ENCODE peak calls at places on chromosomes 12 and 14, in eight cellular contexts. L is kidney epithelial cell, T is ascending aorta, C is activated B cell treated with CpG ODN at 0.5 μM for 24 hours, W is omental fat pad, H is cardiac muscle cell, B is fibroblast of the aortic adventitia, Y is mammary epithelial cell. E is an unnamed sample.

GRCh38 chr12:41566703-41567102 is 378.6 kb downstream of the PDZRN4 start:
- DNase-seq in Y (no peak), B (no peak), C (no peak), H (no peak), T (no peak), W (no peak), L (no peak), E (no peak)

GRCh38 chr12:76790564-76791552 is 26.9 kb downstream of the ZDHHC17 start:
- DNase-seq in L (no peak), W (no peak), B (peak; percentile 51), Y (no peak), T (no peak), H (peak; percentile 22), C (no peak), E (no peak)

GRCh38 chr14:57293851-57294837 is 25.4 kb downstream of the AP5M1 start:
- DNase-seq in B (peak; percentile 56), H (peak; percentile 35), W (no peak), T (no peak), C (no peak), Y (no peak), L (no peak), E (no peak)

GRCh38 chr14:74867673-74868072 is 8.3 kb downstream of the PROX2 start:
- DNase-seq in H (peak; percentile 72), B (peak; percentile 90), T (no peak), C (no peak), W (no peak), Y (no peak), L (no peak), E (peak; percentile 41)

GRCh38 chr12:45284096-45284901 is 68.4 kb downstream of the ANO6 start:
- DNase-seq in T (no peak), Y (no peak), C (no peak), B (peak; percentile 74), W (no peak), H (peak; percentile 78), L (no peak), E (no peak)

GRCh38 chr12:54711664-54712063 is 63.5 kb upstream of the DCD start:
- DNase-seq in W (no peak), Y (no peak), T (no peak), H (no peak), B (no peak), C (no peak), L (no peak), E (no peak)

GRCh38 chr14:89681086-89682018 is 264.3 kb upstream of the FOXN3 start:
- DNase-seq in C (no peak), Y (no peak), L (no peak), W (no peak), H (no peak), T (no peak), B (no peak), E (no peak)

GRCh38 chr12:59069481-59069880 is 149.2 kb upstream of the LRIG3 start:
- DNase-seq in C (no peak), T (no peak), B (peak; percentile 75), Y (no peak), L (no peak), W (no peak), H (no peak), E (no peak)

GRCh38 chr12:53267309-53268008 is 640 bp upstream of the ESPL1 start:
- DNase-seq in Y (no peak), L (no peak), T (no peak), W (no peak), C (no peak), H (no peak), B (no peak), E (no peak)

GRCh38 chr12:123064885-123065619 is 84.6 kb downstream of the ARL6IP4 start:
- DNase-seq in H (no peak), L (no peak), Y (no peak), W (no peak), T (no peak), B (no peak), C (no peak), E (no peak)

GRCh38 chr14:99936056-99936455 is 129.2 kb upstream of the EVL start:
- DNase-seq in H (no peak), C (no peak), T (no peak), L (no peak), W (no peak), Y (no peak), B (no peak), E (no peak)

GRCh38 chr14:99938376-99938775 is 126.8 kb upstream of the EVL start:
- DNase-seq in H (no peak), T (no peak), C (no peak), Y (no peak), L (no peak), W (no peak), B (no peak), E (no peak)

GRCh38 chr14:99938896-99939295 is 126.3 kb upstream of the EVL start:
- DNase-seq in B (no peak), C (no peak), L (no peak), H (no peak), Y (no peak), T (no peak), W (no peak), E (no peak)

GRCh38 chr14:99937475-99938244 is 127.6 kb upstream of the EVL start:
- DNase-seq in W (no peak), T (no peak), B (no peak), Y (no peak), L (no peak), H (no peak), C (no peak), E (no peak)

DNA sequence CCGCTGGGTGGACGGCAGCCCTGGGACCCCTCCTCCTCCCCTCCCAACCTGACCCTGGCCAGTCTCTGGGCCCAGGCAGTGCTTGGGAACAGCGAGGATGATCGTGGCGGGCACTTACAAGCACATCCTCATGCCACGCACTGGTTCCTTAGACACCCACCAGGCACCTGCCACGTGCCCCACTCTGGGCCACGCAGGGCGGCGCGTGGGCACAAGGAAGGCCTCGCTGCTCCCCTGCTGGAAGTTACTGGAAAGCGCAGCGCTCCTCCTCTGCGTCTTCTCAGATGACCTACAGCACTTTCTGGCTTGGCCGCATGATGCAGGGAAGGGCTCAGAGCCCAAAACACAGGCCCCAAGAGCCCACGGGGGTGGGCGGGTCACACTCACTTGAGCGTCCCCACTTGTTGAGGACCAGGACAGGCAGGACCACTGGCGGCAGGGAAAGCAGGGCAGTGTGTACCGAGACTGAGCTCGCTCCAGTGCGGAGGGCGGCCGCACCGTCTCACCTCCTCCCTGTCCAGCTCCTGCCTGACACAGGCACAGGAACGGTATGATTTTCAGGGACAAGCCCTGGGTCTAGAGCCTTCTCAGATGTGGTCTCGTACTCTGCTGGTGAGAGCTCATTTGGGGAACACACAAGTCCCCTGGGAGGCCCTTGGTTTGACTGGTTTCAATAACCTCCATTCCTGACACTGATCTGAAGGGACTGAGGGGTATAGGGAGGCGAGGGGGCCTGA is 128.3 kb upstream of the EVL start:
- DNase-seq in T (no peak), Y (no peak), H (no peak), C (no peak), W (no peak), L (no peak), B (no peak), E (no peak)
- TF ChIP-seq CTCF in T (no peak), Y (no peak), H (no peak), C (no peak), W (no peak), L (no peak), B (no peak), E (no peak)

GRCh38 chr14:23055621-23056256 is 1.6 kb downstream of the CDH24 start:
- DNase-seq in W (no peak), C (no peak), Y (no peak), H (peak; percentile 45), B (no peak), L (no peak), T (no peak), E (no peak)

GRCh38 chr14:23053426-23053825 is 3.9 kb downstream of the CDH24 start:
- DNase-seq in Y (no peak), W (no peak), T (no peak), B (no peak), L (no peak), H (no peak), C (no peak), E (no peak)

GRCh38 chr14:23055147-23055550 is 2.2 kb downstream of the CDH24 start:
- DNase-seq in C (no peak), Y (no peak), T (no peak), B (no peak), L (no peak), W (no peak), H (no peak), E (no peak)

GRCh38 chr14:23052671-23053070 is 4.6 kb downstream of the CDH24 start:
- DNase-seq in B (no peak), H (no peak), Y (no peak), W (no peak), C (no peak), T (no peak), L (no peak), E (no peak)

DNA sequence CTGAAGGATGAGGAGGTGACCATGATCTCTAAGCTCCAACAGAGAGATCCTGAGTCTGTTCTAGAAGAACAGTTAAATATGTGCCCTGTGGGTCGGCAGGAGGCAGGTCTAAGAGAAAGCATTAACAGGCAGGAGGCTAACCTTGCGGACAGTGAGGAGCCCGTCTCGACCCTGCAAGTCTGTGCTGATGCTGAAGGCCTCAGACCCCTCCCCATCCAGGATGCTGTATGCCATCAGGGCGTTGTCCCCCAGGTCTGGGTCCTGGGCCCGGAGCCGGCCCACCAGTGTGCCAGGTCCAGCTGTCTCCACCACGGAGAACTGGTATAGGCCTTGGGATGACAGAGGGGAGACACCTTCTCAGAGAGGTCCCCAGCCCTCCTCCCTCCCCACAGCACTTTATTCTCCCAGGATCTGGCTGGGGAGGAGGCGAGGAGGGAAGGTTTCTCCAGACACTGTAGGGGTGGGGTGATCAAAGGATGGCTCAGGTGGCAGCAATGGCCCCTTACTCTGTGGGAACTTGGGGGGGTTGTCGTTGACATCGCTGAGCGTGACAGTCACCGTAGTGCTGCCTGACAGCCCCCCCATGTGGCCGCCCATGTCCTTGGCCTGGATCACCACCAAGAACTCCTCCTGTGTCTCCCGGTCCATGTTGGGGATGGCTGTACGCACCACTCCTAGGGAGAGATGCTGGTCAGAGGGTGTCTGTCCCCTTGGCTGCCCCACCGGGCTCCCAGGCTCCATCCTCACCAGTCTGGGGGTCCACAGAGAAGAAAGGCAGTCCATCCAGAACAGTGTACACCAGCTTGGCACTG is 3.1 kb downstream of the CDH24 start:
- DNase-seq in T (no peak), B (no peak), W (no peak), L (no peak), H (no peak), C (no peak), Y (no peak), E (no peak)
- TF ChIP-seq CTCF in T (peak; percentile 7), B (no peak), W (no peak), L (peak; percentile 17), H (peak; percentile 13), C (no peak), Y (no peak), E (no peak)

GRCh38 chr14:20343855-20344205 is 395 bp downstream of the PARP2 start:
- DNase-seq in B (peak; percentile 49), T (no peak), L (no peak), C (no peak), Y (no peak), W (no peak), H (peak; percentile 40), E (no peak)
- TF ChIP-seq CTCF in B (no peak), T (no peak), L (no peak), C (no peak), Y (no peak), W (no peak), H (no peak), E (no peak)

DNA sequence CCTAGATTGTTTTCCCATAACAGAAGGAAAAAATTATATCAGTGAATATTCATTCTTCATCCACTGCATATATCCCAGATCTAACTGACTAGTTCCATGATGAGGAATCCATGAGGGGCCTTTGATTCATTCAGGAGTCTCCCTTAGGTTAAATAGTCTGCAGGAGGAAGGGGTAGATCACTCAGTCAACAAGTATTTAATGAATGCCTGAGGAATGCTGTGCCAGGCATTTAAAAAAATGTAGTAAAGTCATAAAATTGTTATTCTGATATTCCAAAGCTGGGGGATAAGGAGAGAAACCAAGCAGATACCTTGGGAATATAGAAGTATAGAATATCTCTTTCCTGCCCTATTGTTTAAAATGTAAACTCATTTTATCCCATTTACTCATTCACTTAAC is 216.2 kb upstream of the CAND1 start:
- DNase-seq in B (no peak), Y (no peak), L (no peak), C (no peak), W (no peak), H (no peak), T (no peak), E (no peak)
- TF ChIP-seq CTCF in B (no peak), Y (no peak), L (no peak), C (no peak), W (no peak), H (no peak), T (no peak), E (no peak)

E was measured in natural killer cell.